ENCODE peak calls at places on chromosomes 12 and 14, in nine cellular contexts. H, T, S, E, X, C, Z, N and U are unnamed samples.

GRCh38 chr14:93045211-93045674 is 70.5 kb downstream of the ITPK1 start:
- DNase-seq in T (no peak), S (no peak), N (no peak), E (no peak), C (peak), H (no peak), Z (peak), X (no peak), U (no peak)

GRCh38 chr12:105409881-105410471 is 79.5 kb downstream of the C12orf75 start:
- DNase-seq in Z (no peak), C (no peak), T (no peak), S (no peak), N (no peak), X (peak), E (no peak), H (no peak), U (no peak)

GRCh38 chr12:106178582-106178981 is 39.8 kb upstream of the NUAK1 start:
- DNase-seq in T (no peak), E (no peak), H (no peak), C (no peak), S (no peak), Z (peak), N (no peak), X (no peak), U (no peak)

GRCh38 chr12:2636741-2637140 is 158.0 kb upstream of the FKBP4 start:
- DNase-seq in N (no peak), C (no peak), X (no peak), S (no peak), T (no peak), E (no peak), Z (no peak), H (no peak), U (no peak)

GRCh38 chr12:11576104-11576503 is 73.4 kb upstream of the ETV6 start:
- DNase-seq in Z (peak), S (no peak), X (peak), T (peak), H (no peak), N (no peak), E (no peak), C (no peak), U (no peak)

GRCh38 chr14:29078810-29079522 is 312.4 kb downstream of the FOXG1 start:
- DNase-seq in X (peak), C (no peak), H (no peak), T (no peak), N (no peak), Z (no peak), E (no peak), S (no peak), U (no peak)

GRCh38 chr12:124847675-124848074 is 16.0 kb downstream of the SCARB1 start:
- DNase-seq in X (peak), E (no peak), C (peak), S (no peak), N (peak), T (no peak), Z (no peak), H (peak), U (no peak)

GRCh38 chr12:47212701-47213039 is 132.9 kb upstream of the AMIGO2 start:
- DNase-seq in C (no peak), S (no peak), H (no peak), E (no peak), Z (no peak), N (no peak), X (no peak), T (no peak), U (no peak)